ENCODE peak calls at places on chromosomes 11 and 22, in four cellular contexts. M is vagina, J is HCT116, U is HepG2. Z is an unnamed sample.

GRCh38 chr22:20721409-20722218 is 52.3 kb upstream of the SERPIND1 start:
- DNase-seq in M (no peak), U (no peak), J (no peak), Z (no peak)

GRCh38 chr22:28949788-28950187 is 66.4 kb downstream of the ZNRF3 start:
- DNase-seq in U (no peak), M (no peak), J (no peak), Z (no peak)

GRCh38 chr11:3022300-3022967 is 30.3 kb upstream of the NAP1L4 start:
- DNase-seq in U (no peak), M (no peak), J (no peak), Z (no peak)

GRCh38 chr11:11841121-11841604 is 609 bp upstream of the USP47 start:
- DNase-seq in U (peak; percentile 19), J (peak; percentile 16), M (no peak), Z (peak; percentile 52)

GRCh38 chr11:46006418-46007070 is 84.1 kb downstream of the LARGE2 start:
- DNase-seq in U (peak; percentile 71), M (no peak), J (peak; percentile 63), Z (peak; percentile 93)

GRCh38 chr11:67504023-67504949 is 877 bp downstream of the PITPNM1 start:
- DNase-seq in U (no peak), J (no peak), M (no peak), Z (peak; percentile 42)

GRCh38 chr22:48486163-48486957 is 1341.3 kb downstream of the BRD1 start:
- DNase-seq in J (no peak), M (no peak), U (no peak), Z (no peak)

GRCh38 chr11:65392899-65393298 is 6.5 kb downstream of the FRMD8 start:
- DNase-seq in M (no peak), J (no peak), U (no peak), Z (no peak)

GRCh38 chr11:130216221-130216550 is 56.6 kb downstream of the ST14 start:
- DNase-seq in J (no peak), U (no peak), M (no peak), Z (no peak)

GRCh38 chr22:46783721-46784120 is 21.3 kb downstream of the TBC1D22A start:
- DNase-seq in J (no peak), U (no peak), M (no peak), Z (no peak)

GRCh38 chr22:21457023-21457787 is 10.0 kb upstream of the TMEM191C start:
- DNase-seq in U (peak; percentile 65), M (no peak), J (no peak), Z (no peak)

GRCh38 chr22:41117127-41117965 is 25.0 kb downstream of the EP300 start:
- DNase-seq in U (no peak), M (no peak), J (no peak), Z (no peak)

GRCh38 chr11:110425751-110426545 is 3.8 kb upstream of the FDX1 start:
- DNase-seq in J (no peak), M (no peak), U (no peak), Z (no peak)

GRCh38 chr11:69278091-69278867 is 15.7 kb upstream of the MYEOV start:
- DNase-seq in U (no peak), M (no peak), J (no peak), Z (no peak)

GRCh38 chr11:127470485-127470884 is 469.9 kb upstream of the KIRREL3 start:
- DNase-seq in M (no peak), J (no peak), U (no peak), Z (peak; percentile 56)

DNA sequence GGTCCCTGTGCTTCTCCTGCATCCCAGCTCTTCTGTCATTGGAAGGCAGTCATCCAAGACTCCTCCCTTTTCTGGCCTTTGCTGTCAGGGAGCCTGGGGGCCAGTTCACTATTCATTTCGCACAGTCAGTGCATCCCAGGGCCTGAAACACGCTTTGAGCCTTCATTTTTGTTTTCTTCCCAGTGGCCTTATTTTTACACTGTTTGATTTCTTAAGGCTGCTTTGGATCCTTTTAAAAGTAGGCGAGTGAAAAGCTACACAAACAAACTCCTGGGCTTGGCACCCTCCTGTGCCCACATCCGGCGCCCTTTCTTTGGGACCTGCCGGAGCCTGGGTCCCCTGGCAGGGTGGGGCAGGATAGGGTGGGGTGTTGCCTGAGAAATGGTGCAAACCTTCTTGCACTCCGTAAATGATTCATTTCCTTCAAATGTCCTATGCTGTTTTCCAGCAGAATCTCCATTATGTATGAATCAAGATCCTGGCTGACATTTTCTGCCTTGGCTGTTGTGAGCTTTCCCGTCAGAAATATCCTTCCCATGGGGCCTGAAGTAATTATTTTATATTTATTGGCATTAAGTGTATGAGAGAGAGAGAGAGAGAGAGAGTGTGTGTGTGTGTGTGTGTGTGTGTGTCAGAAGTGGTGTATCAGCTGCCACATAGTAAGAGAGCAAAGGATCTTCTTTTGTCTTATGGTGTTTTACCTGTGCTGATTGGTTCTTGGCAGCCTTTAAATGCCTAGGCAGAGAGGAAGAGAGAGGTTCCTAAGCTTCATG is 45.6 kb downstream of the BCR start:
- DNase-seq in M (no peak), U (no peak), J (no peak), Z (no peak)
- TF ChIP-seq POLR2AphosphoS5 in M (peak; percentile 50), U (no peak), J (no peak), Z (no peak)

DNA sequence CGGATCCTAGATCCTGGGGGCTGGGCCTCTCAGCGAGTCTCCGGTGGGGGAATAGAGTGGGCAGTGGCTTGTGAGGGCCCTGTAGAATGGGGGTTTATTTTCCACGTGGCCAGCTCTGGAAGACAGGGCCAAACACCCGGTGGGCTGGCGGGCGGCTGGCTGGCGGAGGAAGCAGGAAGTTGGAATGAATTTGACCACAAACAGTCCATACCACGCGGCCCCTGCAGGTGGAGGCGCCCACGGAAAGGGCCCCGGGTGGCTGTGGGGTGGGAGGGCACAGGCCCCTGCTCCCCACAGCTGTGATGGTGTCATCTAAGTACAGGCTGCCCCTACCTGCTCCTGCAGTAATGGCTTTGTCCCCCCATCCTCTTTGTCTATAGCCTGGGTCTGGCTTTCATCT is 15.1 kb downstream of the MCAT start:
- DNase-seq in J (no peak), U (no peak), M (no peak), Z (no peak)
- TF ChIP-seq POLR2AphosphoS5 in J (no peak), U (no peak), M (no peak), Z (no peak)

GRCh38 chr11:61018059-61018458 is 46.6 kb downstream of the CD6 start:
- DNase-seq in J (no peak), M (no peak), U (no peak), Z (no peak)
- TF ChIP-seq POLR2AphosphoS5 in J (no peak), M (no peak), U (no peak), Z (no peak)

DNA sequence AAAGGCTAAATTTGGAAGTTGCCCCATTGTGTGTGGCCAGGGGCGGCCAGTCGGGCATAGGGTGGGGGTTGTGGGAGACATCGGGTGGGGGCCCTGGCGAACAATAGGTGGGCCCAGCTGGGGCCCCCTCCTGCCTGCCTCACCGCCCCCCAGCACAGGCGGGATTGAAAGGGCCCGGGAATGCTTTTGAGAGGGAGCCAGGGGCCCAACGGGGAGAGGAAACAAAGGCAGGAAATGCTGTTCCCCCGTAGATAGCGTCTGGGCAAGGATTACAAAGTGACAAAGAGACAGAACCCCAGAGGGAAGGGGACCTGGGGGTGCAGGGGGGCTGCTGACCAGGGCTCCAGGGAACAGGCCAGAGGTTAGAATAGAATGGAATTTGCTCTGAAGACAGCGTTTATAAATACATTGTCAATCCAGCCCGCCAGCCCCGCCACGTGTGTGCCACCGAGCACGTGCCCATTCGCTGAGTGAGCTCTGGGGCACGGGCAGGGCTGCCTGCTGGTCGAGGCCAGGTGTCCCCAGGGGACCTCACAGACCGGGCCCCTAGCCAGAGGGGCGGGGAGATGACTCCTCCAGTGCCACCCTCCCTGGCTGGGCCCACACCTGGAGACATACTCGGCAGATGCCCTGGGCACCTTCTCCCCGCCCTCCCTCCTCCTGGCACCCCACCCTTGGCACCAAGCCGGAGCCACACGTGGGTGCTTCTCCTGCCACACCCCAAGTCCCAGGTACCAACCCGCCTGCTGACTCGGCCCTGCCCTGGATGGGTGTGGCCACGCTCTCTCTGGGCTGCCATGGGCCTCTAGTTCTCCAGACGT is 9.7 kb downstream of the PDGFB start:
- DNase-seq in J (no peak), M (no peak), U (no peak), Z (no peak)
- TF ChIP-seq POLR2AphosphoS5 in J (no peak), M (peak; percentile 33), U (no peak), Z (no peak)

GRCh38 chr22:31332886-31333285 is 13.3 kb downstream of the PATZ1 start:
- DNase-seq in J (no peak), U (no peak), M (no peak), Z (no peak)

GRCh38 chr22:31332010-31332409 is 14.1 kb downstream of the PATZ1 start:
- DNase-seq in M (no peak), J (no peak), U (no peak), Z (no peak)

GRCh38 chr22:31337178-31337577 is 9.0 kb downstream of the PATZ1 start:
- DNase-seq in M (no peak), J (no peak), U (no peak), Z (no peak)

GRCh38 chr22:31334329-31334728 is 11.8 kb downstream of the PATZ1 start:
- DNase-seq in U (no peak), J (no peak), M (no peak), Z (no peak)

GRCh38 chr22:31333648-31334047 is 12.5 kb downstream of the PATZ1 start:
- DNase-seq in J (no peak), U (no peak), M (no peak), Z (no peak)
- TF ChIP-seq POLR2AphosphoS5 in J (no peak), U (no peak), M (no peak), Z (no peak)

GRCh38 chr11:44943118-44943517 is 7.6 kb downstream of the TP53I11 start:
- DNase-seq in U (no peak), M (no peak), J (no peak), Z (no peak)
- TF ChIP-seq POLR2AphosphoS5 in U (no peak), M (no peak), J (no peak), Z (no peak)

DNA sequence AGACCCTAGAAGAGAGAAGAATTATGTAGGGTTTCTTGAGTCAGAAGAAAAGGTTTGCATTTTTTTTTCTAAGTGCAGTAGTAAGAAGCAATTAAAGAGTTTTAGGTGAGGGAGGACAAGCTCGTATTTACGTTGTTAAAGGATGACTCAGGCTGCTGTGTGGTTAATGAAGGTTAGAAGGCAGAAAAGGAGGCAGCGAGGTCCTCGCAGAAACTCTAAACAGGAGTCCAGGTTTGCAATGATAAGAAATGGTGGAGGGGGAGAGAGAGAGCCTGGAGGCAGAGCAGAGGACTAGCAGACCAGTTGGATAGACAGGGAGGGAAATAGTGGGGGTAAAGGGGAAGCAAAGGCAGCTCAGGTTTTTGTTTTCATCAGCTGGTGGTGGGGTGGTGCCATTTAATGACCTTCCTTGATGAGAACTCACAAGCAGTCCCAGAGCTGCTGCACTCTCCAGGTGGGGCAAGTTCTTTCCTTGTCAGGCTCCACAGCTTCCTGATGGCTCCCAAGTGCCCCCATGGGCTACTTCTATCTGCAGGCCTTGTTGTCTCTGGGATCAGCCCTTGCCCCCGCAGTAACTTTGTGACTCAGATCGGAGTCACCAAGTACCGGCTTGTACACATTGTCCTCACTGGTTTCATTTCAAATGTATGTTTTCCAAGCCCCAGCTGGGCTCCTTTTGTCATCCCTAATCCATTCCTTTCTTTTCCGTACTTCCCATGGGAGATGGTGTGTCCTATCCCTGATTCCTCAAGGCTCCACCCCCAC is 8.3 kb upstream of the INSC start:
- DNase-seq in M (no peak), U (no peak), J (peak; percentile 75), Z (no peak)
- TF ChIP-seq POLR2AphosphoS5 in M (no peak), U (no peak), J (peak; percentile 51), Z (no peak)

Z was measured in GM23338.